ENCODE peak calls at places on chromosomes 12 and 14, in eight cellular contexts. D is left lung, E is thoracic aorta, H is dorsolateral prefrontal cortex, K is tibial artery, A is HepG2, N is coronary artery, O is mammary epithelial cell. B is an unnamed sample.

GRCh38 chr12:49231881-49232650 is 32.8 kb upstream of the TUBA1C start:
- DNase-seq in N (no peak), A (no peak), H (no peak), D (no peak), E (no peak), K (no peak), O (no peak), B (no peak)

GRCh38 chr12:121524196-121524930 is 56.5 kb downstream of the KDM2B start:
- DNase-seq in D (no peak), E (no peak), A (no peak), O (no peak), N (no peak), K (no peak), H (no peak), B (no peak)

GRCh38 chr12:38392584-38393144 is 76.1 kb downstream of the ALG10B start:
- DNase-seq in H (no peak), E (no peak), D (peak), N (no peak), K (no peak), A (no peak), O (peak), B (no peak)

GRCh38 chr14:66395300-66395699 is 90.9 kb upstream of the CCDC196 start:
- DNase-seq in H (no peak), O (peak), N (no peak), K (no peak), A (no peak), E (no peak), D (no peak), B (no peak)

GRCh38 chr12:27898022-27898421 is 74.5 kb downstream of the PTHLH start:
- DNase-seq in O (no peak), D (no peak), A (peak), N (no peak), H (no peak), E (no peak), K (no peak), B (no peak)

GRCh38 chr12:108302471-108303311 is 36.4 kb downstream of the CMKLR1 start:
- DNase-seq in E (peak), D (peak), O (no peak), H (no peak), N (peak), A (peak), K (peak), B (peak)

GRCh38 chr12:122886851-122887816 is 8.8 kb downstream of the VPS37B start:
- DNase-seq in H (no peak), E (no peak), N (no peak), O (peak), D (no peak), A (no peak), K (no peak), B (no peak)

GRCh38 chr14:103121846-103122577 is 1.2 kb upstream of the TNFAIP2 start:
- DNase-seq in O (no peak), N (peak), E (no peak), K (peak), H (no peak), D (peak), A (peak), B (peak)

GRCh38 chr12:94404854-94405253 is 54.8 kb downstream of the CEP83 start:
- DNase-seq in N (no peak), A (no peak), D (no peak), K (no peak), O (no peak), H (no peak), E (no peak), B (no peak)

GRCh38 chr14:92880351-92880750 is 42.6 kb upstream of the CHGA start:
- DNase-seq in A (no peak), N (no peak), D (no peak), E (no peak), K (no peak), O (no peak), H (no peak), B (no peak)

GRCh38 chr12:11517080-11517479 is 121.7 kb upstream of the PRB2 start:
- DNase-seq in D (no peak), H (no peak), A (no peak), O (no peak), K (no peak), E (no peak), N (no peak), B (no peak)

GRCh38 chr12:11508699-11509098 is 113.3 kb upstream of the PRB2 start:
- DNase-seq in A (no peak), N (no peak), E (no peak), K (no peak), H (peak), O (peak), D (no peak), B (no peak)

GRCh38 chr12:11510671-11511070 is 115.3 kb upstream of the PRB2 start:
- DNase-seq in D (no peak), K (no peak), A (no peak), O (no peak), E (no peak), H (no peak), N (no peak), B (no peak)

DNA sequence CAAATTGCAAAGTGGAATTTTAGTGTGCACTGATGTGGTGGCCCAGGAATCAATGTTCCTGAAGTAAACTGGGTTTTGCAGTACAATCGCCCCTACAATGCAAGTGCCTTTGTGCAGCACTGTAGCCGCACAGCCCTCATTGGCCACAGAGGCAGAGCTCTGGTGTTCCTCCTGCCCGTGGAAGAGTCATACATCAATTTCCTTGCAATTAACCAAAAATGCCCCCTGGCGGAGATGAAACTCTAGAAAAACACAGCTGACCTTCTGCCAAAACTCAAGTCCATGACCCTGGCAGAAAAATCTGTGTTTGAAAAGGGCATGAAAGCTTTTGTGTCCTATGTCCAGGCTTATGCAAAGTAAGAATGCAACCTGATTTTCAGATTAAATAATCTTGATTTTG is 117.9 kb upstream of the PRB2 start:
- DNase-seq in H (no peak), K (no peak), O (no peak), A (peak), D (no peak), E (no peak), N (no peak), B (no peak)
- TF ChIP-seq CTCF in H (no peak), K (no peak), O (peak), A (no peak), D (no peak), E (no peak), N (no peak), B (no peak)

GRCh38 chr12:68281685-68282084 is 28.3 kb upstream of the IL22 start:
- DNase-seq in A (no peak), O (no peak), H (no peak), E (no peak), N (no peak), K (no peak), D (no peak), B (no peak)
- H3K27ac ChIP-seq in A (no peak), O (no peak), H (no peak), E (no peak), N (no peak), K (no peak), D (no peak), B (no peak)

DNA sequence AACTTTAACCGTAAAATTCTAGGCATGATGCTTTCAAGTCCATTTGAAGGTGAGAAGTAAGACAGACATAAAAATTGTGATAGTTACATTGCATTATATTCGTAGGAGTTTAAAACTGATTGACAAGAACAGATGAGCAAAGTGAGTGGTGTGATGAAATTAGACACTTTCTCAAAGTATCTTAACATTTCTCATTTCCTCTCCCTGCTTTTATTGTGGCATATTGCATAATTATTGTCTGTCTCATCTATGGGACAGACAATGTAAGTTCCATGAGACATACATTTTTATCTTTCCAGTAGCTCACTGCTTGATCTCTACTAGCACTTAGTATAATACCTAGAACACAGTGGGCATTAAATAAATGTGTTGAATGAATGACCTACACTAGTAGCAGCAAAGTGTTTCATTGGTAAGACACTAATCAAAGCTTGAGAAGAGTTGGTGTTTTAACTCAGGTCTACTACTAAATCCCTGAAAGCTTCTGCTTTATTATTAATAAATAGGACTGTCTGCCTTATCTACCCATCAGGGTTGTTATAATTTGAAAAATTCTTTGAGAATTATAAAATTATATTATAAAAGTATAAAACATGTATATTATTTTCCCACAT is 19.0 kb downstream of the A2M start:
- DNase-seq in N (no peak), D (no peak), K (no peak), O (peak), E (no peak), A (no peak), H (no peak), B (no peak)
- TF ChIP-seq CTCF in N (no peak), D (no peak), K (no peak), O (no peak), E (no peak), A (no peak), H (no peak), B (no peak)

DNA sequence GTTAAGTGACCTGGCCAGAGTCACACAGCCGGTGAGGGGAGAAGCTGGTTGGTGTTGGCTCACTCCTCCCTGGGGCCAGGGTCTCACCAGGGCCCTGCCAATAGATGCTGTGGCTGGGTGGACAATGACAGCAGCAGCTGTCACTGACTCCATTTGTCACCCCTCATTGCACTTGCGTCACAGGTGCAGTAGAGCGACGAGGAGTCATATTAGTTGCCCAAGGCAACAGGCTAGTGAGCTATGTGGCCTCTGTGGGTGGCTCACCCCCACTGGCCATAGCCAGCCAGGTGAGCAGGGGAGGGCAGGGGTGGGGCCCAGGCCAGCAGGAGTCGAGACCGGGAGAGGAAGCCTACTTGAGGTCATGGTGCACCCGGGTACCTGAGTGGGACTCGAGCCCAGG is 9.7 kb downstream of the SLC25A47 start:
- DNase-seq in D (no peak), N (no peak), E (no peak), A (no peak), H (no peak), O (no peak), K (no peak), B (peak)
- H3K27ac ChIP-seq in D (no peak), N (no peak), E (no peak), A (no peak), H (no peak), O (no peak), K (no peak), B (no peak)

B was measured in esophagus muscularis mucosa.